ENCODE peak calls at places on chromosomes 12 and 14, in five cellular contexts. Z is K562, B is upper lobe of left lung, G is GM12878, P is HepG2. F is an unnamed sample.

GRCh38 chr12:32478858-32479257 is 79.5 kb downstream of the FGD4 start:
- ATAC-seq in Z (no peak), B (no peak), G (no peak), P (no peak), F (no peak)

GRCh38 chr14:75294649-75295033 is 16.0 kb downstream of the FOS start:
- ATAC-seq in Z (no peak), B (no peak), G (peak; percentile 13), P (peak; percentile 2), F (no peak)

GRCh38 chr14:77307099-77307496 is 13.6 kb downstream of the POMT2 start:
- ATAC-seq in Z (no peak), B (no peak), G (peak; percentile 40), P (peak; percentile 62), F (no peak)

GRCh38 chr14:100684154-100684553 is 42.5 kb upstream of the DLK1 start:
- ATAC-seq in Z (no peak), B (no peak), G (no peak), P (no peak), F (no peak)

GRCh38 chr14:73180385-73180805 is 44.1 kb downstream of the PSEN1 start:
- ATAC-seq in Z (no peak), B (peak; percentile 55), G (no peak), P (no peak), F (peak; percentile 89)

GRCh38 chr12:7131502-7131866 is 1.3 kb downstream of the CLSTN3 start:
- ATAC-seq in Z (no peak), B (no peak), G (peak; percentile 29), P (no peak), F (no peak)

GRCh38 chr14:67641902-67642749 is 22.4 kb downstream of the ARG2 start:
- ATAC-seq in Z (peak; percentile 62), B (no peak), G (no peak), P (no peak), F (no peak)

GRCh38 chr14:77186911-77187648 is 5.5 kb downstream of the TMEM63C start:
- ATAC-seq in Z (no peak), B (peak; percentile 54), G (peak; percentile 36), P (peak; percentile 58), F (no peak)

GRCh38 chr12:3896851-3897351 is 23.7 kb upstream of the PARP11 start:
- ATAC-seq in Z (no peak), B (peak; percentile 40), G (no peak), P (no peak), F (peak; percentile 80)

GRCh38 chr12:127241056-127241830 is 1025.7 kb upstream of the TMEM132C start:
- ATAC-seq in Z (no peak), B (no peak), G (no peak), P (no peak), F (peak; percentile 61)

GRCh38 chr12:27667540-27667939 is 28.7 kb upstream of the REP15 start:
- ATAC-seq in Z (no peak), B (no peak), G (no peak), P (no peak), F (no peak)

GRCh38 chr12:5059358-5059757 is 15.7 kb downstream of the KCNA5 start:
- ATAC-seq in Z (no peak), B (no peak), G (peak; percentile 88), P (no peak), F (peak; percentile 52)

GRCh38 chr14:91585856-91586255 is 75.7 kb upstream of the PPP4R3A start:
- ATAC-seq in Z (no peak), B (no peak), G (no peak), P (no peak), F (no peak)

GRCh38 chr12:79634957-79635471 is 55.8 kb downstream of the PAWR start:
- ATAC-seq in Z (no peak), B (no peak), G (peak; percentile 54), P (peak; percentile 38), F (no peak)

GRCh38 chr12:46938071-46938678 is 112.4 kb upstream of the SLC38A4 start:
- ATAC-seq in Z (no peak), B (no peak), G (no peak), P (peak; percentile 80), F (no peak)

GRCh38 chr12:68240079-68240478 is 13.3 kb downstream of the IL22 start:
- ATAC-seq in Z (peak; percentile 70), B (no peak), G (no peak), P (no peak), F (peak; percentile 45)

GRCh38 chr14:73810478-73811163 is 41.0 kb upstream of the PTGR2 start:
- ATAC-seq in Z (no peak), B (no peak), G (peak; percentile 39), P (no peak), F (no peak)

GRCh38 chr14:53547593-53547992 is 394.5 kb upstream of the DDHD1 start:
- ATAC-seq in Z (no peak), B (no peak), G (peak; percentile 67), P (no peak), F (no peak)

GRCh38 chr14:53550776-53551175 is 397.7 kb upstream of the DDHD1 start:
- ATAC-seq in Z (no peak), B (no peak), G (no peak), P (no peak), F (no peak)

GRCh38 chr14:53551862-53552261 is 398.7 kb upstream of the DDHD1 start:
- ATAC-seq in Z (no peak), B (no peak), G (no peak), P (no peak), F (no peak)

GRCh38 chr14:53553221-53553620 is 400.1 kb upstream of the DDHD1 start:
- ATAC-seq in Z (no peak), B (no peak), G (no peak), P (no peak), F (no peak)

DNA sequence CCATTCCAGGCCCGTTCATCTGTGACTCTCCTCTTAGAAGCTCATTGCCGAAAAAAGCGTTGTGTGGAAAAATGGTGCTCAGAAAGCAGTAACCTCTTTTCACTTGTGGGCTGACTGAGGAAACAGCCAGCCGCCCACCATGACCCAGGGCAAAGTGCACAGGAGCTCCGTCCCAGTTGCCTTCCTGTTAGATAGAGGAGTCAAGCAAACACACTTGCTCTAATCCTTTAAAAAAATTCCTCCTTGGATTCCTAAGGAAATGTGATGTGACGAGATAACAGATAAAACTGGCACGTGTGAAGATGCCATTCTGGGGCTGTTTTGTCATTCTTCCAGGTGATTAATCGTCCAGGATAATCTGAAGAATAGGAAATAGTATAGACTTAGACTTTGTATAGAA is 396.8 kb upstream of the DDHD1 start:
- ATAC-seq in Z (no peak), B (no peak), G (no peak), P (no peak), F (no peak)
- TF ChIP-seq POLR2A in Z (no peak), B (no peak), G (no peak), P (no peak), F (no peak)

GRCh38 chr12:81146228-81147225 is 68.6 kb downstream of the ACSS3 start:
- ATAC-seq in Z (no peak), B (no peak), G (no peak), P (peak; percentile 74), F (no peak)
- TF ChIP-seq EP300 in Z (no peak), B (no peak), G (no peak), P (no peak), F (no peak)

DNA sequence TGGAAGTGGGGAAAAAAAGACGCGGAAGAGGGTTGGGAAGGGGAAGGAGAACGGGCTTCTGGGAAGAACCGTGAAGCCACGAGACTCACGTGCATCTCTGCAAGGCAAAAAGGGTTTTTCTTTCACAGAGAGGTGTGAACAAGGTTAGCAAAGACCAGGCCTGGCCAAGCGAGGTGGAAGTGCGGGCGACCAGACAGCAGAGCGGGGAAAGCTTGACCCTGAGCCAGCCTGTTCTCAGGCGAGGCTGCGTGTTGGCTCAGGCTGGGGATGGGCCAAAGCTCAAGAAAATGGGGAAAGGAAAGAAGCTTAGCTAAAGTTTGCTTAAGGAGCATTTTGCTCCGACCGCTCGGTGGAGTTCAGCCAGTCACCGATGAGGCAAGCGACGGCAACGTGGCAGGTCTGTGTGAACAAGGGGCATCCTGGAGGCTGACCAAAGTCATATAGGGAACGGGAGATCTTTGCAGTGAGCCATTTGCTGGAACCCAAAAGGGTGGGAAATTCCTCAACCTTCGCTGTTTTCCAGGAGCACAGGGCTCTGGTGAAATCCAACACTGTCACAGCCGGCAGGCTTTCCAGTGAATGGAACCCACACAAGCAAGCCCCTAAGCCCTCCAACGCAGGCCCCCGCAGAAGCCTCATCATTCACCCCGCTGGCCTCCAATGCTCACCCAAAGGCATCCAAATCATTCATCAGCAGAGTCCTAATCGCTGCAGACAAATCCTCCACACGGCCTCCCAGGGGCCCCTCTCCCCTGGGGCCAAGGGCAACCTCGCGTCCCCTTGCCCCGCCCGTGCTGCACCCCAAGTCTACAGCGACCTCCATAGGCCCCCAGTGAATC is 793 bp downstream of the ZNF605 start:
- ATAC-seq in Z (peak; percentile 68), B (peak; percentile 11), G (peak; percentile 78), P (peak; percentile 70), F (peak; percentile 44)
- TF ChIP-seq POLR2AphosphoS5 in Z (no peak), B (no peak), G (no peak), P (no peak), F (no peak)

DNA sequence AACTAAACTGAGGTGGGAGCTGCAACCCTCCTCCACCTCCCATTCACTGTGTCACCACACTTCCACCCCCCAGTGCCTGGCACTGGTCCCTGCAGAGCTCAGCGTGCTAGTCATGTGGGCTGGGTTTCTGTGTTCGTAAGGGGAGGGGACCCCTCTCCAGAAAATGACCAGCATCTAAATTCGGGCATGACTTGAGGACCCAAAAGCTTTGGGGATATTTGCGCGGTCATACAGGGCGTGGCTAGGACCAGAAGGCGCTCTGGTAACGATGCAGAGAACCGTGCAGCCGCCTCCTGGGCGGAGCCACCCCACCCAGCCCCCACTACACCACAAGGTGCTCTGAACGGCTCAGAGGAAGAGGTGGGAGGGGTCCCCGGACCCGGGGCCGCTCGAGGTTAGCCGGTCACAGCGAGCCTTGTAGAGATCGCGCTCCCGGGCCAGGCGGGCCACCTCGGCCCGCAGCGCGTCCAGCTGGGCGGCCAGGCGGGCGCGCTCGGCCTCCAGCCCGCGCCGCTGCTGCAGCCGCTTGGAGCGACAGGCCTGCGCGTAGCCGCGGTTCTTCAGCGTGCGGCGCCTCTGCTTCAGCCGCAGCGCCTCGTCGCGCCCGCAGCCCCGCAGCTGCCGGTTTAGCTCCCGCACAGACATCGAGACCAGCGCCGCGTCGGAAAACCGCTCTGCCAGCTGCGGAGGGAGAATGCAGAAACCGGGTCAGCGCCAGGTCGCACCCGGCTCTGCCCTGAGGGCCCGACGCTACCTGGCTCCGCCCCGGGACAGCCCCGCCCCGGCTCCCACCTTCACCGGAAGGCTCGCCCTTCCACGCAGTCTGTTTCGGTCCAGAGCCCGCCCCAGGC is 9.8 kb downstream of the CPNE6 start:
- ATAC-seq in Z (peak; percentile 94), B (peak; percentile 73), G (peak; percentile 95), P (peak; percentile 83), F (peak; percentile 77)
- TF ChIP-seq POLR2A in Z (peak; percentile 68), B (peak; percentile 11), G (peak; percentile 77), P (no peak), F (no peak)

DNA sequence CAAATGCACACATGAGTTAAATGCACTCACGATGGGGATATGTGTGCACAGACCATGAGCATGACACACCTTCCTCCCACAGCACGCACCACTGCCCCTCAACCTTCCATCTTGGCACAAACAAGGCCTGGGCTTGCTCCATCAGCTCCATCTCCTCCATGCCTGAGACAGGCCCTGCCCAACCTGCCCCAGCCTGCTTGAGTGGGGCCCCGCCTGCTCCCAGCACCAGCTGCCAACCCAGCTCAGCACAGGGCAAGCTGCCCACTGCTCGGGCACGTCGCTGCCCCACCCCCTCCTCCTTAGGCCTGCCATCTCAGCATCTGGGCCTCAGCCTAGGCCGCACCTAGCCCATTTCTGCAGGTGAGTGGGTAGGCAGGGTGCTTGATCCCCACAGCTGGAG is 27.6 kb upstream of the KRT78 start:
- ATAC-seq in Z (no peak), B (peak; percentile 79), G (no peak), P (no peak), F (no peak)
- TF ChIP-seq EP300 in Z (no peak), B (no peak), G (no peak), P (no peak), F (no peak)